ENCODE peak calls at places on chromosomes 7 and 10, in five cellular contexts. W is AG04450, N is retinal pigment epithelial cell, B is NCI-H146, E is NCI-H2171. J is an unnamed sample.

GRCh38 chr10:127736915-127737562 is at the start of gene FOXI2:
- DNase-seq in W (no peak), N (no peak), B (no peak), E (no peak), J (no peak)

GRCh38 chr7:74044366-74045350 is 16.7 kb downstream of the ELN start:
- DNase-seq in W (no peak), N (peak), B (no peak), E (no peak), J (no peak)

GRCh38 chr10:119538632-119539358 is 3.7 kb downstream of the RGS10 start:
- DNase-seq in W (no peak), N (no peak), B (peak), E (no peak), J (no peak)

GRCh38 chr10:122140941-122141623 is 130.0 kb upstream of the BTBD16 start:
- DNase-seq in W (peak), N (peak), B (peak), E (peak), J (no peak)

GRCh38 chr7:73969991-73970390 is 58.0 kb upstream of the ELN start:
- DNase-seq in W (no peak), N (no peak), B (no peak), E (no peak), J (no peak)

GRCh38 chr10:46042527-46042926 is 3.5 kb downstream of the MSMB start:
- DNase-seq in W (no peak), N (no peak), B (no peak), E (peak), J (no peak)

GRCh38 chr7:156650042-156650441 is 9.5 kb downstream of the RNF32 start:
- DNase-seq in W (no peak), N (no peak), B (no peak), E (no peak), J (no peak)

GRCh38 chr7:106757846-106758245 is 96.9 kb upstream of the CCDC71L start:
- DNase-seq in W (no peak), N (no peak), B (no peak), E (no peak), J (no peak)

GRCh38 chr7:138204989-138205298 is 128.7 kb downstream of the AKR1D1 start:
- DNase-seq in W (no peak), N (no peak), B (no peak), E (no peak), J (no peak)

GRCh38 chr7:9029671-9030070 is 596.3 kb downstream of the NXPH1 start:
- DNase-seq in W (no peak), N (no peak), B (peak), E (no peak), J (no peak)

GRCh38 chr10:33982995-33983394 is 648.5 kb upstream of the NRP1 start:
- DNase-seq in W (peak), N (no peak), B (no peak), E (no peak), J (no peak)

GRCh38 chr10:44697096-44697495 is 214.0 kb upstream of the TMEM72 start:
- DNase-seq in W (no peak), N (no peak), B (no peak), E (no peak), J (no peak)

GRCh38 chr7:130364446-130364845 is 15.8 kb upstream of the CPA1 start:
- DNase-seq in W (no peak), N (no peak), B (peak), E (no peak), J (no peak)

GRCh38 chr7:158728911-158729645 is 24.5 kb upstream of the NCAPG2 start:
- DNase-seq in W (no peak), N (no peak), B (peak), E (no peak), J (no peak)

GRCh38 chr10:28200804-28201203 is 102.1 kb downstream of the MPP7 start:
- DNase-seq in W (no peak), N (peak), B (no peak), E (no peak), J (no peak)

GRCh38 chr10:32000937-32001336 is 55.3 kb downstream of the KIF5B start:
- DNase-seq in W (no peak), N (no peak), B (no peak), E (no peak), J (no peak)

GRCh38 chr10:127296696-127297095 is 100.3 kb upstream of the INSYN2A start:
- DNase-seq in W (no peak), N (no peak), B (no peak), E (no peak), J (no peak)

GRCh38 chr10:19816420-19817250 is at the start of gene PLXDC2:
- DNase-seq in W (peak), N (no peak), B (peak), E (no peak), J (peak)

GRCh38 chr7:83547526-83547925 is 101.4 kb downstream of the SEMA3E start:
- DNase-seq in W (no peak), N (peak), B (peak), E (peak), J (no peak)

GRCh38 chr10:59868974-59869940 is 37.1 kb downstream of the CCDC6 start:
- DNase-seq in W (no peak), N (no peak), B (no peak), E (no peak), J (no peak)

GRCh38 chr7:67618569-67619543 is 622.2 kb downstream of the TYW1 start:
- DNase-seq in W (no peak), N (no peak), B (peak), E (peak), J (no peak)

GRCh38 chr7:94394399-94395140 is at the start of gene COL1A2:
- DNase-seq in W (peak), N (no peak), B (peak), E (no peak), J (no peak)

GRCh38 chr10:15106352-15107013 is 9.3 kb downstream of the RPP38 start:
- DNase-seq in W (no peak), N (no peak), B (peak), E (peak), J (no peak)